ENCODE peak calls at places on chromosomes 6 and 20, in nine cellular contexts. Y, X, H, W, A, V, B, J and F are unnamed samples.

GRCh38 chr20:8126979-8127378 is 5.1 kb upstream of the PLCB1 start:
- DNase-seq in W (no peak), J (no peak), H (no peak), B (no peak), X (no peak), Y (no peak), A (no peak), V (no peak), F (no peak)

GRCh38 chr20:24629668-24630067 is 160.2 kb downstream of the SYNDIG1 start:
- DNase-seq in A (no peak), W (no peak), J (peak; percentile 13), X (no peak), Y (no peak), B (no peak), V (no peak), H (no peak), F (no peak)

GRCh38 chr20:48970681-48971370 is 49.3 kb downstream of the ARFGEF2 start:
- DNase-seq in X (no peak), A (no peak), B (no peak), W (no peak), J (no peak), Y (no peak), V (no peak), H (no peak), F (no peak)

GRCh38 chr6:106832766-106833510 is 141.6 kb downstream of the CD24 start:
- DNase-seq in H (no peak), X (no peak), B (no peak), V (no peak), W (no peak), A (no peak), Y (no peak), J (no peak), F (no peak)

GRCh38 chr6:56714273-56714672 is 71.6 kb upstream of the DST start:
- DNase-seq in Y (no peak), W (peak; percentile 43), A (no peak), V (no peak), J (no peak), B (no peak), H (no peak), X (no peak), F (no peak)

GRCh38 chr6:2999005-2999620 is 581 bp upstream of the NQO2 start:
- DNase-seq in X (peak; percentile 67), A (no peak), V (peak; percentile 62), Y (peak; percentile 85), W (peak; percentile 96), J (peak; percentile 79), B (no peak), H (peak; percentile 85), F (no peak)

GRCh38 chr6:157260735-157261134 is 62.6 kb downstream of the TMEM242 start:
- DNase-seq in V (no peak), H (no peak), W (no peak), X (no peak), B (peak; percentile 11), Y (no peak), J (no peak), A (no peak), F (no peak)

GRCh38 chr6:129920103-129920798 is 59.1 kb upstream of the TMEM244 start:
- DNase-seq in B (no peak), J (no peak), W (peak; percentile 19), X (no peak), Y (no peak), V (no peak), H (no peak), A (no peak), F (no peak)

GRCh38 chr6:3232017-3232838 is 4.8 kb upstream of the TUBB2B start:
- DNase-seq in A (no peak), Y (no peak), V (no peak), B (no peak), J (no peak), W (no peak), H (no peak), X (no peak), F (no peak)

GRCh38 chr6:84825461-84825860 is 61.1 kb upstream of the TBX18 start:
- DNase-seq in H (no peak), X (no peak), B (no peak), Y (no peak), V (no peak), W (peak; percentile 71), J (no peak), A (no peak), F (no peak)

GRCh38 chr20:31822421-31823330 is 3.5 kb downstream of the MYLK2 start:
- DNase-seq in W (peak; percentile 69), B (peak; percentile 80), J (peak; percentile 89), H (peak; percentile 76), V (peak; percentile 77), X (peak; percentile 76), A (peak; percentile 83), Y (peak; percentile 85), F (peak; percentile 86)

GRCh38 chr6:51934098-51934497 is 153.3 kb downstream of the PKHD1 start:
- DNase-seq in B (no peak), Y (no peak), A (no peak), V (no peak), X (no peak), H (no peak), J (no peak), W (peak; percentile 8), F (no peak)

GRCh38 chr20:54110457-54110856 is 40.1 kb upstream of the BCAS1 start:
- DNase-seq in X (no peak), Y (no peak), J (no peak), B (no peak), V (no peak), W (no peak), A (no peak), H (no peak), F (no peak)

GRCh38 chr6:25756382-25757354 is 2.1 kb downstream of the SLC17A4 start:
- DNase-seq in Y (no peak), A (no peak), X (no peak), W (no peak), B (no peak), V (no peak), H (no peak), J (no peak), F (no peak)

GRCh38 chr6:13671742-13672141 is 39.9 kb downstream of the RANBP9 start:
- DNase-seq in V (no peak), H (no peak), J (no peak), A (no peak), X (no peak), Y (no peak), B (no peak), W (peak; percentile 18), F (no peak)

GRCh38 chr6:69181964-69182363 is 546.9 kb downstream of the ADGRB3 start:
- DNase-seq in J (no peak), B (no peak), X (no peak), W (no peak), H (no peak), V (no peak), A (no peak), Y (no peak), F (no peak)

GRCh38 chr6:33988121-33989015 is 157.5 kb downstream of the GRM4 start:
- DNase-seq in W (no peak), B (peak; percentile 69), V (no peak), H (no peak), A (no peak), X (peak; percentile 76), J (peak; percentile 62), Y (no peak), F (peak; percentile 37)

GRCh38 chr20:47795214-47795667 is 10.0 kb upstream of the SULF2 start:
- DNase-seq in X (no peak), A (peak; percentile 28), J (no peak), B (no peak), H (peak; percentile 66), W (no peak), V (no peak), Y (peak; percentile 49), F (no peak)

GRCh38 chr6:44111434-44112417 is 15.5 kb downstream of the MRPL14 start:
- DNase-seq in H (no peak), B (no peak), X (no peak), V (no peak), Y (no peak), A (no peak), W (no peak), J (no peak), F (no peak)

DNA sequence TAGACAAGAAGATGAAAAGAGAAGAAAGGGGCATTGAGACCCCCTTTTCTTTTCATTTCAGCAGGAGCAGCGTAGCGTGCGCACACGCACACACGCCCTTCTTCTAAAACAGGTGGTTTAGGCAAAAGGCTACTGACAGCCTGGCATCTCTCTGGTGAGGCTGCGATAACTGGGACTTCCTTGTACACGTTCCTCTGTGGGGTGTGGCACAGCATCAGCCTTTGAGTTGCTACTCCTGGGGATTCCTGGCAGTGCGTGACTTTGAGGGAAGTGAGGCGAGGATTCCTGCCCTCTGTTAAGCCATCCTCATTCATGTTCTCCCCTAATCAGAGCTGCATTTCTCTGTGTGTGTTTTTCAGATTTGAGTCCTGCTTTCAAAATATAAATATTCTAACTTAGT is 94.7 kb downstream of the TMEM170B start:
- DNase-seq in B (peak; percentile 40), W (peak; percentile 19), H (no peak), X (peak; percentile 72), A (no peak), J (peak; percentile 49), Y (no peak), V (peak; percentile 60), F (no peak)
- H3K4me1 ChIP-seq in B (no peaks in the 10 kb centered on the region), W (peaks cover 6% of the 10 kb centered on the region), H (no peaks in the 10 kb centered on the region), X (peaks cover 12% of the 10 kb centered on the region), A (no peaks in the 10 kb centered on the region), J (peaks cover 49% of the 10 kb centered on the region), Y (no peaks in the 10 kb centered on the region), V (no peaks in the 10 kb centered on the region), F (peaks cover 27% of the 10 kb centered on the region)

GRCh38 chr6:27452496-27452897 is 20.4 kb downstream of the ZNF184 start:
- DNase-seq in Y (no peak), B (no peak), A (no peak), J (no peak), V (no peak), X (no peak), W (peak; percentile 14), H (no peak), F (peak; percentile 2)
- H3K9me3 ChIP-seq in Y (peaks cover 90% of the 10 kb centered on the region), B (peaks cover 99% of the 10 kb centered on the region), A (peaks cover 98% of the 10 kb centered on the region), J (peaks cover 7% of the 10 kb centered on the region), V (peaks cover 46% of the 10 kb centered on the region), X (peaks cover 100% of the 10 kb centered on the region), W (peaks cover 8% of the 10 kb centered on the region), H (peaks cover 73% of the 10 kb centered on the region), F (peaks cover 43% of the 10 kb centered on the region)

GRCh38 chr6:119331676-119332286 is 17.8 kb downstream of the MAN1A1 start:
- DNase-seq in W (no peak), H (no peak), V (no peak), J (no peak), X (no peak), A (no peak), Y (no peak), B (no peak), F (no peak)
- H3K4me1 ChIP-seq in W (no peaks in the 10 kb centered on the region), H (no peaks in the 10 kb centered on the region), V (peaks cover 10% of the 10 kb centered on the region), J (peaks cover 49% of the 10 kb centered on the region), X (peaks cover 4% of the 10 kb centered on the region), A (peaks cover 42% of the 10 kb centered on the region), Y (no peaks in the 10 kb centered on the region), B (peaks cover 6% of the 10 kb centered on the region), F (no peaks in the 10 kb centered on the region)

DNA sequence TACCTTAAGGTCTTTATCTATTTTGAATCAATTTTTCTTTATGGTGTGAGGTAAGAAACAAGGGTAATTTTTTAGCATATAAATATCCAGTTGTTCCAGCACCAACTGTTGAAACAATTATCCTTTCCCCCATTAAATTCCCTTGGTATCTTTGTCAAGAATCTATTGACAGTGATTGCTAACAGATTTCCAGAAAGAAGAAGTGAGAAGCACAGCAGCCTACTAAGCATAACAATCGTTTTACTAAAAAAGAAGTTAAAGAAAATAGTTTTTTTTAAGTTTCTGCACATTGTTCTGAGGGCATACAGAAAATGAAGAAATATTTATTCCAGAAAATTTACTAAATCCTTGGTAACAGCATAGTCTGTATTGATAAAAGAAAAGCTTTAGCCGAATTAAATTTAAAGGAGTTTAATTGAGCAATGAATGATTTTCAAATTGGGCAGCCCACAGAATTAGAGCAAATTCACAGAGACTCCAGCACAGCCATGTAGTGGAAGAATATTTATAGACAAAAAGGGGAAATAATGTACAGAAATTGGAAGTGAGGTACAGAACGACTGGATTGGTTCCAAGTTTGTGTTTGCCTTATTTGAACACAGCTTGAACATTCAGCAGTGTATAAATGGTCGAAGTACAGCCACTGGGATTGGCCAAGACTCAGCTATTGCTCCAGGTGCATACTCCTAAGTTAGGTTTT is 97.9 kb upstream of the UST start:
- DNase-seq in X (no peak), J (no peak), W (no peak), A (no peak), H (no peak), B (no peak), Y (no peak), V (no peak), F (no peak)
- H3K9me3 ChIP-seq in X (no peaks in the 10 kb centered on the region), J (no peaks in the 10 kb centered on the region), W (no peaks in the 10 kb centered on the region), A (peaks cover 21% of the 10 kb centered on the region), H (no peaks in the 10 kb centered on the region), B (no peaks in the 10 kb centered on the region), Y (no peaks in the 10 kb centered on the region), V (no peaks in the 10 kb centered on the region), F (no peaks in the 10 kb centered on the region)